ENCODE peak calls at places on chromosomes 7 and 10, in seven cellular contexts. One of them, this sample, is unnamed.

GRCh38 chr7:114922652-114923402 is 933 bp downstream of the MDFIC start:
- DNase-seq in NCI-H1436 treated with DMSO at 0.1 percent for 48 hours: no peak
- DNase-seq in NCI-H1105 treated with DMSO at 0.1 percent for 48 hours: no peak
- DNase-seq in amygdala: no peak
- DNase-seq in T-cell: peak
- DNase-seq in astrocyte of the spinal cord: peak
- DNase-seq in NCI-H82: peak
- DNase-seq in this sample: no peak

GRCh38 chr7:98869374-98870070 is at the start of gene TMEM130:
- DNase-seq in astrocyte of the spinal cord: no peak
- DNase-seq in amygdala: no peak
- DNase-seq in NCI-H1436 treated with DMSO at 0.1 percent for 48 hours: no peak
- DNase-seq in NCI-H82: peak
- DNase-seq in T-cell: no peak
- DNase-seq in NCI-H1105 treated with DMSO at 0.1 percent for 48 hours: no peak
- DNase-seq in this sample: no peak

GRCh38 chr7:102073931-102074880 is 212.5 kb upstream of the SH2B2 start:
- DNase-seq in astrocyte of the spinal cord: no peak
- DNase-seq in NCI-H82: no peak
- DNase-seq in amygdala: no peak
- DNase-seq in T-cell: no peak
- DNase-seq in NCI-H1436 treated with DMSO at 0.1 percent for 48 hours: no peak
- DNase-seq in NCI-H1105 treated with DMSO at 0.1 percent for 48 hours: no peak
- DNase-seq in this sample: no peak

GRCh38 chr10:3924344-3924743 is 139.3 kb upstream of the KLF6 start:
- DNase-seq in NCI-H1436 treated with DMSO at 0.1 percent for 48 hours: no peak
- DNase-seq in astrocyte of the spinal cord: peak
- DNase-seq in NCI-H1105 treated with DMSO at 0.1 percent for 48 hours: no peak
- DNase-seq in amygdala: no peak
- DNase-seq in NCI-H82: no peak
- DNase-seq in T-cell: no peak
- DNase-seq in this sample: peak

GRCh38 chr10:106136175-106136574 is 1028.3 kb downstream of the SORCS1 start:
- DNase-seq in astrocyte of the spinal cord: no peak
- DNase-seq in amygdala: no peak
- DNase-seq in NCI-H82: no peak
- DNase-seq in NCI-H1436 treated with DMSO at 0.1 percent for 48 hours: no peak
- DNase-seq in T-cell: no peak
- DNase-seq in NCI-H1105 treated with DMSO at 0.1 percent for 48 hours: no peak
- DNase-seq in this sample: no peak

GRCh38 chr10:110460111-110460809 is 37.4 kb upstream of the DUSP5 start:
- DNase-seq in NCI-H82: no peak
- DNase-seq in NCI-H1105 treated with DMSO at 0.1 percent for 48 hours: no peak
- DNase-seq in T-cell: peak
- DNase-seq in NCI-H1436 treated with DMSO at 0.1 percent for 48 hours: no peak
- DNase-seq in amygdala: no peak
- DNase-seq in astrocyte of the spinal cord: peak
- DNase-seq in this sample: peak

GRCh38 chr10:43230909-43231522 is 35.8 kb downstream of the RASGEF1A start:
- DNase-seq in astrocyte of the spinal cord: no peak
- DNase-seq in NCI-H82: no peak
- DNase-seq in T-cell: no peak
- DNase-seq in NCI-H1105 treated with DMSO at 0.1 percent for 48 hours: no peak
- DNase-seq in NCI-H1436 treated with DMSO at 0.1 percent for 48 hours: no peak
- DNase-seq in amygdala: no peak
- DNase-seq in this sample: no peak

GRCh38 chr7:30330134-30331111 is 46.0 kb downstream of the ZNRF2 start:
- DNase-seq in NCI-H1436 treated with DMSO at 0.1 percent for 48 hours: no peak
- DNase-seq in NCI-H82: no peak
- DNase-seq in T-cell: peak
- DNase-seq in NCI-H1105 treated with DMSO at 0.1 percent for 48 hours: no peak
- DNase-seq in astrocyte of the spinal cord: no peak
- DNase-seq in amygdala: no peak
- DNase-seq in this sample: no peak

GRCh38 chr10:50561816-50562215 is 61.9 kb downstream of the SGMS1 start:
- DNase-seq in T-cell: no peak
- DNase-seq in amygdala: no peak
- DNase-seq in NCI-H1105 treated with DMSO at 0.1 percent for 48 hours: peak
- DNase-seq in NCI-H1436 treated with DMSO at 0.1 percent for 48 hours: peak
- DNase-seq in NCI-H82: no peak
- DNase-seq in astrocyte of the spinal cord: no peak
- DNase-seq in this sample: no peak

GRCh38 chr10:593016-593415 is 96.5 kb downstream of the DIP2C start:
- DNase-seq in NCI-H82: no peak
- DNase-seq in astrocyte of the spinal cord: no peak
- DNase-seq in T-cell: no peak
- DNase-seq in NCI-H1436 treated with DMSO at 0.1 percent for 48 hours: no peak
- DNase-seq in NCI-H1105 treated with DMSO at 0.1 percent for 48 hours: no peak
- DNase-seq in amygdala: no peak
- DNase-seq in this sample: no peak

GRCh38 chr7:126578338-126578737 is 674.4 kb downstream of the GRM8 start:
- DNase-seq in NCI-H1105 treated with DMSO at 0.1 percent for 48 hours: peak
- DNase-seq in T-cell: no peak
- DNase-seq in astrocyte of the spinal cord: no peak
- DNase-seq in amygdala: no peak
- DNase-seq in NCI-H1436 treated with DMSO at 0.1 percent for 48 hours: peak
- DNase-seq in NCI-H82: peak
- DNase-seq in this sample: no peak

GRCh38 chr10:3482200-3482993 is 302.6 kb downstream of the KLF6 start:
- DNase-seq in NCI-H1436 treated with DMSO at 0.1 percent for 48 hours: peak
- DNase-seq in astrocyte of the spinal cord: peak
- DNase-seq in NCI-H82: peak
- DNase-seq in T-cell: no peak
- DNase-seq in amygdala: no peak
- DNase-seq in NCI-H1105 treated with DMSO at 0.1 percent for 48 hours: peak
- DNase-seq in this sample: peak

GRCh38 chr7:77235280-77235679 is 35.7 kb upstream of the FGL2 start:
- DNase-seq in NCI-H1105 treated with DMSO at 0.1 percent for 48 hours: no peak
- DNase-seq in NCI-H1436 treated with DMSO at 0.1 percent for 48 hours: no peak
- DNase-seq in amygdala: no peak
- DNase-seq in NCI-H82: no peak
- DNase-seq in astrocyte of the spinal cord: no peak
- DNase-seq in T-cell: no peak
- DNase-seq in this sample: peak

GRCh38 chr10:99329238-99329890 is at the start of gene CNNM1:
- DNase-seq in NCI-H1105 treated with DMSO at 0.1 percent for 48 hours: peak
- DNase-seq in T-cell: no peak
- DNase-seq in NCI-H82: peak
- DNase-seq in astrocyte of the spinal cord: no peak
- DNase-seq in amygdala: peak
- DNase-seq in NCI-H1436 treated with DMSO at 0.1 percent for 48 hours: no peak
- DNase-seq in this sample: peak

GRCh38 chr7:36226151-36226550 is 73.1 kb downstream of the EEPD1 start:
- DNase-seq in amygdala: no peak
- DNase-seq in NCI-H1436 treated with DMSO at 0.1 percent for 48 hours: no peak
- DNase-seq in NCI-H82: peak
- DNase-seq in NCI-H1105 treated with DMSO at 0.1 percent for 48 hours: no peak
- DNase-seq in T-cell: no peak
- DNase-seq in astrocyte of the spinal cord: no peak
- DNase-seq in this sample: no peak

GRCh38 chr7:99004781-99005500 is 126.6 kb downstream of the TRRAP start:
- DNase-seq in NCI-H1105 treated with DMSO at 0.1 percent for 48 hours: no peak
- DNase-seq in astrocyte of the spinal cord: no peak
- DNase-seq in T-cell: no peak
- DNase-seq in amygdala: no peak
- DNase-seq in NCI-H1436 treated with DMSO at 0.1 percent for 48 hours: no peak
- DNase-seq in NCI-H82: no peak
- DNase-seq in this sample: no peak

GRCh38 chr10:27252267-27253000 is 11.8 kb upstream of the ACBD5 start:
- DNase-seq in NCI-H82: no peak
- DNase-seq in astrocyte of the spinal cord: peak
- DNase-seq in T-cell: peak
- DNase-seq in NCI-H1105 treated with DMSO at 0.1 percent for 48 hours: peak
- DNase-seq in amygdala: no peak
- DNase-seq in NCI-H1436 treated with DMSO at 0.1 percent for 48 hours: no peak
- DNase-seq in this sample: no peak

GRCh38 chr7:130293521-130293920 is 560 bp downstream of the CPA4 start:
- DNase-seq in T-cell: no peak
- DNase-seq in NCI-H1436 treated with DMSO at 0.1 percent for 48 hours: no peak
- DNase-seq in NCI-H1105 treated with DMSO at 0.1 percent for 48 hours: no peak
- DNase-seq in NCI-H82: no peak
- DNase-seq in amygdala: no peak
- DNase-seq in astrocyte of the spinal cord: no peak
- DNase-seq in this sample: no peak

GRCh38 chr7:155217629-155218028 is 80.0 kb upstream of the INSIG1 start:
- DNase-seq in NCI-H1436 treated with DMSO at 0.1 percent for 48 hours: no peak
- DNase-seq in amygdala: no peak
- DNase-seq in T-cell: no peak
- DNase-seq in NCI-H1105 treated with DMSO at 0.1 percent for 48 hours: no peak
- DNase-seq in astrocyte of the spinal cord: no peak
- DNase-seq in NCI-H82: no peak
- DNase-seq in this sample: no peak

GRCh38 chr10:50310560-50311174 is 59.4 kb upstream of the ASAH2 start:
- DNase-seq in amygdala: no peak
- DNase-seq in astrocyte of the spinal cord: no peak
- DNase-seq in NCI-H82: peak
- DNase-seq in T-cell: no peak
- DNase-seq in NCI-H1436 treated with DMSO at 0.1 percent for 48 hours: no peak
- DNase-seq in NCI-H1105 treated with DMSO at 0.1 percent for 48 hours: no peak
- DNase-seq in this sample: no peak

GRCh38 chr10:87782721-87783120 is 35.3 kb downstream of the ATAD1 start:
- DNase-seq in NCI-H1105 treated with DMSO at 0.1 percent for 48 hours: no peak
- DNase-seq in NCI-H1436 treated with DMSO at 0.1 percent for 48 hours: no peak
- DNase-seq in NCI-H82: no peak
- DNase-seq in amygdala: no peak
- DNase-seq in T-cell: no peak
- DNase-seq in astrocyte of the spinal cord: no peak
- DNase-seq in this sample: no peak

GRCh38 chr7:144720139-144720538 is 115.7 kb downstream of the TPK1 start:
- DNase-seq in NCI-H1105 treated with DMSO at 0.1 percent for 48 hours: no peak
- DNase-seq in astrocyte of the spinal cord: peak
- DNase-seq in NCI-H82: no peak
- DNase-seq in NCI-H1436 treated with DMSO at 0.1 percent for 48 hours: no peak
- DNase-seq in amygdala: no peak
- DNase-seq in T-cell: no peak
- DNase-seq in this sample: peak

GRCh38 chr7:43703573-43703972 is 25.8 kb downstream of the COA1 start:
- DNase-seq in astrocyte of the spinal cord: no peak
- DNase-seq in NCI-H82: no peak
- DNase-seq in NCI-H1105 treated with DMSO at 0.1 percent for 48 hours: no peak
- DNase-seq in NCI-H1436 treated with DMSO at 0.1 percent for 48 hours: no peak
- DNase-seq in amygdala: no peak
- DNase-seq in T-cell: no peak
- DNase-seq in this sample: no peak

GRCh38 chr10:32103721-32104120 is 47.5 kb upstream of the KIF5B start:
- DNase-seq in NCI-H82: no peak
- DNase-seq in T-cell: no peak
- DNase-seq in astrocyte of the spinal cord: no peak
- DNase-seq in amygdala: no peak
- DNase-seq in NCI-H1436 treated with DMSO at 0.1 percent for 48 hours: no peak
- DNase-seq in NCI-H1105 treated with DMSO at 0.1 percent for 48 hours: no peak
- DNase-seq in this sample: no peak

This sample was measured in kidney glomerular epithelial cell.